ENCODE peak calls at places on chromosome 5, in four cellular contexts. W, Q, C and Z are unnamed samples.

GRCh38 chr5:64298586-64298985 is 132.9 kb downstream of the RNF180 start:
- DNase-seq in W (peak), Q (no peak), C (no peak), Z (no peak)

GRCh38 chr5:178784391-178784790 is 53.9 kb upstream of the ZNF354A start:
- DNase-seq in W (no peak), Q (no peak), C (no peak), Z (no peak)

GRCh38 chr5:106894964-106895363 is 775.8 kb downstream of the EFNA5 start:
- DNase-seq in W (no peak), Q (peak), C (peak), Z (no peak)

GRCh38 chr5:175215906-175216305 is 228.1 kb downstream of the DRD1 start:
- DNase-seq in W (no peak), Q (no peak), C (no peak), Z (no peak)

GRCh38 chr5:148391422-148391821 is 7.7 kb downstream of the FBXO38 start:
- DNase-seq in W (no peak), Q (no peak), C (peak), Z (no peak)

GRCh38 chr5:169945831-169946261 is 34.4 kb downstream of the INSYN2B start:
- DNase-seq in W (peak), Q (peak), C (peak), Z (no peak)

GRCh38 chr5:126488362-126489065 is 65.3 kb downstream of the GRAMD2B start:
- DNase-seq in W (peak), Q (no peak), C (no peak), Z (no peak)

GRCh38 chr5:128084228-128085167 is 932 bp downstream of the SLC12A2 start:
- DNase-seq in W (peak), Q (peak), C (peak), Z (peak)

GRCh38 chr5:111548992-111549649 is 36.8 kb upstream of the STARD4 start:
- DNase-seq in W (no peak), Q (no peak), C (peak), Z (peak)

GRCh38 chr5:168750926-168751325 is 171.8 kb upstream of the PANK3 start:
- DNase-seq in W (no peak), Q (no peak), C (no peak), Z (no peak)

GRCh38 chr5:91541696-91542095 is 158.6 kb upstream of the ARRDC3 start:
- DNase-seq in W (no peak), Q (peak), C (peak), Z (no peak)

GRCh38 chr5:177438468-177438867 is 8.1 kb upstream of the PRR7 start:
- DNase-seq in W (no peak), Q (no peak), C (no peak), Z (no peak)

GRCh38 chr5:77426670-77427069 is 65.4 kb downstream of the WDR41 start:
- DNase-seq in W (no peak), Q (no peak), C (peak), Z (no peak)

GRCh38 chr5:31487510-31487909 is 44.4 kb downstream of the DROSHA start:
- DNase-seq in W (no peak), Q (no peak), C (no peak), Z (no peak)

GRCh38 chr5:142246263-142246662 is 78.6 kb downstream of the SPRY4 start:
- DNase-seq in W (no peak), Q (peak), C (peak), Z (no peak)

GRCh38 chr5:123297866-123298265 is 125.3 kb downstream of the CEP120 start:
- DNase-seq in W (no peak), Q (no peak), C (peak), Z (no peak)

GRCh38 chr5:142674438-142675210 is 11.3 kb downstream of the FGF1 start:
- DNase-seq in W (no peak), Q (peak), C (peak), Z (no peak)

GRCh38 chr5:126139086-126139485 is 284.1 kb upstream of the GRAMD2B start:
- DNase-seq in W (no peak), Q (no peak), C (peak), Z (peak)

GRCh38 chr5:65871182-65871581 is 55.2 kb upstream of the ERBIN start:
- DNase-seq in W (no peak), Q (peak), C (peak), Z (no peak)

GRCh38 chr5:176891331-176891958 is 7.7 kb downstream of the HK3 start:
- DNase-seq in W (no peak), Q (no peak), C (no peak), Z (no peak)

GRCh38 chr5:168374532-168374931 is 83.1 kb downstream of the WWC1 start:
- DNase-seq in W (no peak), Q (no peak), C (no peak), Z (no peak)

GRCh38 chr5:127758884-127759283 is 55.7 kb downstream of the CCDC192 start:
- DNase-seq in W (no peak), Q (no peak), C (peak), Z (no peak)

GRCh38 chr5:94433393-94434149 is 184.8 kb downstream of the KIAA0825 start:
- DNase-seq in W (no peak), Q (peak), C (peak), Z (peak)

GRCh38 chr5:127941646-127942045 is 141.9 kb upstream of the SLC12A2 start:
- DNase-seq in W (peak), Q (no peak), C (peak), Z (no peak)

GRCh38 chr5:142012792-142013388 is at the start of gene GNPDA1:
- DNase-seq in W (peak), Q (peak), C (peak), Z (peak)

GRCh38 chr5:39178171-39178570 is 41.2 kb downstream of the FYB1 start:
- DNase-seq in W (no peak), Q (peak), C (peak), Z (no peak)

GRCh38 chr5:165808358-165808757 is 2302.9 kb downstream of the MAT2B start:
- DNase-seq in W (no peak), Q (no peak), C (no peak), Z (no peak)

GRCh38 chr5:83931969-83932368 is 211.3 kb upstream of the HAPLN1 start:
- DNase-seq in W (no peak), Q (no peak), C (no peak), Z (no peak)

GRCh38 chr5:86971034-86971511 is 296.6 kb upstream of the RASA1 start:
- DNase-seq in W (no peak), Q (peak), C (peak), Z (peak)

GRCh38 chr5:80249876-80250275 is 6.0 kb downstream of the SERINC5 start:
- DNase-seq in W (peak), Q (no peak), C (no peak), Z (no peak)

GRCh38 chr5:124883686-124884085 is 137.2 kb upstream of the ZNF608 start:
- DNase-seq in W (no peak), Q (no peak), C (no peak), Z (no peak)

GRCh38 chr5:107937710-107938355 is 267.1 kb upstream of the EFNA5 start:
- DNase-seq in W (no peak), Q (no peak), C (no peak), Z (no peak)

DNA sequence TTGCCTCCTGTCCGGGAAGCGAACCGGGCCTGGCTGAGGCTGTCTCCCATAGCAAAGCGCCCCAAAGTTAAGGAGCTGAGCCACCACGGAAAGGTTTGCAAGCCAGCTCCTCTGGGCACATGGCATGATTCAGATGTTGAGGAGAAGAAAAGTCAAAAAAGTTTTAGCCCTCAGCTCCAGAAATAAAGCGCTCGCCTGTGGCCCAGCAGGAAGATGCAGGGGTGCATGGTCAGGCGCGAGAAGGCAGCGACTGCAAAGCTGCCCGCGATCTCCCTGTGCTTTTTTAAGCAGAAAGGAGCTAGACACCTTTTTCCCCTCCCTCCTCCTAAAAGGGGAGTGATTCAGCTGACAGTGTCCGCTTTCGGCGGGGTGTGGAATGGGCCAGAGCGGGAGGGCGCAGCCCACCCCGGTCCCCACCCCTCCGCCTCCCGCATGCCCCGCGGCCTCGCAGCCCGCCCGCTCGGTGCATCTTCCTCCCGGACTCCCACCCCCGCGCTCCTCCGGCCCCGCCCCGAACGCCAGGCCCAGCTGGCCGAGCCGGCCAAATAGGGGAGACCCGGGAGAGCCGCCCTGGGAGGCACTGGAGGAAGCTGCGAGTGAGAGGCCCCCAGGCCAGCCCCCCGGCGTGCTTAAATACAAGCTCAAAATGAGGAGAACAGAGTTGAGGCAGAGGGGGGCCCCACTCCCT is at the start of gene ADAMTS12:
- DNase-seq in W (peak), Q (peak), C (peak), Z (no peak)
- H3K9ac ChIP-seq in W (no peak), Q (peak), C (peak), Z (no peak)

GRCh38 chr5:6450235-6450860 is 1.7 kb downstream of the UBE2QL1 start:
- DNase-seq in W (peak), Q (no peak), C (no peak), Z (peak)
- TF ChIP-seq EZH2 in W (no peak), Q (no peak), C (no peak), Z (no peak)

GRCh38 chr5:135029468-135030122 is 4.4 kb downstream of the PITX1 start:
- DNase-seq in W (no peak), Q (no peak), C (no peak), Z (no peak)

GRCh38 chr5:135031146-135031812 is 2.7 kb downstream of the PITX1 start:
- DNase-seq in W (peak), Q (no peak), C (no peak), Z (peak)

GRCh38 chr5:135030123-135030517 is 3.9 kb downstream of the PITX1 start:
- DNase-seq in W (peak), Q (no peak), C (no peak), Z (no peak)

GRCh38 chr5:135031813-135032612 is 2.0 kb downstream of the PITX1 start:
- DNase-seq in W (peak), Q (no peak), C (no peak), Z (peak)

DNA sequence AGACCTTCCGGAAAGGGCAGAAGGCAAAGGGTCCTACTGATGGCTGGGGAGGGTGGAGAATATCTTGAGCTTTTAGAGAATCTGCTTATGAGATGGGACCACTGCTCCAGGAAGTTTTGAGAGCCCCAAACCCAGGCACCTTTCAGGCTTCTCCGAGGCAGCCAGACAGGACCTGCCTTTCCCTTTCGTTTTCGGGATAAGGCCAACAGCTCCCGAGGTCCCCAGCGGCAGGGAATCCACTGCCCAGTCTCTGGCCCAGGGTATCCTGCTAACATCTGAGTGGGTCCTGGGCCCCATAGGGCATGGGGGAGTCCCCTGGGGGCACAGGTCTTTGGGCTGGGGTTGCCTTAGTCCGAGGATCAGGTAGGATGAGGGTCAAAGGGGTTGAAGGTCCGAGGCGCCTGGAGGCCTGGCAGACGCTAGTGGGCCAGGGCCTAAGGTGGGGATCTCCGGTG is 3.3 kb downstream of the PITX1 start:
- DNase-seq in W (peak), Q (no peak), C (no peak), Z (peak)
- H3K9ac ChIP-seq in W (no peak), Q (no peak), C (no peak), Z (peak)

GRCh38 chr5:50969207-50970145 is 303.0 kb downstream of the PARP8 start:
- DNase-seq in W (peak), Q (no peak), C (no peak), Z (no peak)
- TF ChIP-seq EZH2 in W (no peak), Q (peak), C (peak), Z (no peak)